ENCODE peak calls at places on chromosomes 7 and 10, in seven cellular contexts. One of them, this sample, is unnamed.

GRCh38 chr10:80468806-80469421 is 14.8 kb downstream of the TSPAN14 start:
- DNase-seq in mucosa of descending colon: no peak
- DNase-seq in stimulated activated CD4-positive, alpha-beta T cell treated with anti-CD3 and anti-CD28 coated beads, Interleukin-4, amount 100 ng/mL, for 1 hour: no peak
- DNase-seq in left lobe of liver: no peak
- DNase-seq in neural crest cell: no peak
- DNase-seq in fibroblast of the aortic adventitia: no peak
- DNase-seq in left cardiac atrium: no peak
- DNase-seq in this sample: no peak

GRCh38 chr7:129741743-129742213 is 130.3 kb downstream of the NRF1 start:
- DNase-seq in fibroblast of the aortic adventitia: no peak
- DNase-seq in left cardiac atrium: no peak
- DNase-seq in neural crest cell: no peak
- DNase-seq in left lobe of liver: no peak
- DNase-seq in stimulated activated CD4-positive, alpha-beta T cell treated with anti-CD3 and anti-CD28 coated beads, Interleukin-4, amount 100 ng/mL, for 1 hour: no peak
- DNase-seq in mucosa of descending colon: no peak
- DNase-seq in this sample: no peak

GRCh38 chr7:105887569-105888199 is 11.3 kb upstream of the ATXN7L1 start:
- DNase-seq in fibroblast of the aortic adventitia: no peak
- DNase-seq in neural crest cell: no peak
- DNase-seq in left cardiac atrium: no peak
- DNase-seq in stimulated activated CD4-positive, alpha-beta T cell treated with anti-CD3 and anti-CD28 coated beads, Interleukin-4, amount 100 ng/mL, for 1 hour: no peak
- DNase-seq in mucosa of descending colon: peak
- DNase-seq in left lobe of liver: no peak
- DNase-seq in this sample: no peak

GRCh38 chr7:142828101-142828500 is 26.8 kb upstream of the EPHB6 start:
- DNase-seq in left cardiac atrium: no peak
- DNase-seq in stimulated activated CD4-positive, alpha-beta T cell treated with anti-CD3 and anti-CD28 coated beads, Interleukin-4, amount 100 ng/mL, for 1 hour: no peak
- DNase-seq in neural crest cell: no peak
- DNase-seq in left lobe of liver: no peak
- DNase-seq in mucosa of descending colon: no peak
- DNase-seq in fibroblast of the aortic adventitia: no peak
- DNase-seq in this sample: no peak

GRCh38 chr7:20991544-20991943 is 204.9 kb upstream of the SP8 start:
- DNase-seq in fibroblast of the aortic adventitia: no peak
- DNase-seq in mucosa of descending colon: no peak
- DNase-seq in stimulated activated CD4-positive, alpha-beta T cell treated with anti-CD3 and anti-CD28 coated beads, Interleukin-4, amount 100 ng/mL, for 1 hour: no peak
- DNase-seq in left cardiac atrium: no peak
- DNase-seq in left lobe of liver: no peak
- DNase-seq in neural crest cell: no peak
- DNase-seq in this sample: no peak

GRCh38 chr7:156652886-156653568 is 12.5 kb downstream of the RNF32 start:
- DNase-seq in mucosa of descending colon: no peak
- DNase-seq in left lobe of liver: no peak
- DNase-seq in stimulated activated CD4-positive, alpha-beta T cell treated with anti-CD3 and anti-CD28 coated beads, Interleukin-4, amount 100 ng/mL, for 1 hour: no peak
- DNase-seq in left cardiac atrium: no peak
- DNase-seq in neural crest cell: no peak
- DNase-seq in fibroblast of the aortic adventitia: no peak
- DNase-seq in this sample: no peak

GRCh38 chr7:106110885-106111670 is 1.0 kb downstream of the SYPL1 start:
- DNase-seq in left cardiac atrium: no peak
- DNase-seq in left lobe of liver: no peak
- DNase-seq in mucosa of descending colon: no peak
- DNase-seq in neural crest cell: no peak
- DNase-seq in stimulated activated CD4-positive, alpha-beta T cell treated with anti-CD3 and anti-CD28 coated beads, Interleukin-4, amount 100 ng/mL, for 1 hour: no peak
- DNase-seq in fibroblast of the aortic adventitia: peak
- DNase-seq in this sample: no peak

GRCh38 chr10:12181065-12181775 is 14.5 kb downstream of the NUDT5 start:
- DNase-seq in fibroblast of the aortic adventitia: no peak
- DNase-seq in left cardiac atrium: no peak
- DNase-seq in stimulated activated CD4-positive, alpha-beta T cell treated with anti-CD3 and anti-CD28 coated beads, Interleukin-4, amount 100 ng/mL, for 1 hour: peak
- DNase-seq in mucosa of descending colon: peak
- DNase-seq in left lobe of liver: no peak
- DNase-seq in neural crest cell: no peak
- DNase-seq in this sample: no peak

GRCh38 chr7:44634839-44635591 is 28.6 kb downstream of the OGDH start:
- DNase-seq in left lobe of liver: peak
- DNase-seq in neural crest cell: no peak
- DNase-seq in fibroblast of the aortic adventitia: peak
- DNase-seq in mucosa of descending colon: peak
- DNase-seq in left cardiac atrium: peak
- DNase-seq in stimulated activated CD4-positive, alpha-beta T cell treated with anti-CD3 and anti-CD28 coated beads, Interleukin-4, amount 100 ng/mL, for 1 hour: no peak
- DNase-seq in this sample: no peak

GRCh38 chr10:86170255-86171153 is 196.1 kb downstream of the GRID1 start:
- DNase-seq in left lobe of liver: no peak
- DNase-seq in mucosa of descending colon: no peak
- DNase-seq in left cardiac atrium: no peak
- DNase-seq in stimulated activated CD4-positive, alpha-beta T cell treated with anti-CD3 and anti-CD28 coated beads, Interleukin-4, amount 100 ng/mL, for 1 hour: no peak
- DNase-seq in neural crest cell: no peak
- DNase-seq in fibroblast of the aortic adventitia: no peak
- DNase-seq in this sample: no peak